ENCODE peak calls at places on chromosomes 11 and 22, in seven cellular contexts. W is AG04449, Z is PC-3, M is tibial nerve, U is brain microvascular endothelial cell, B is neural crest cell, D is adrenal gland. J is an unnamed sample.

GRCh38 chr11:22884268-22884667 is 24.0 kb upstream of the CCDC179 start:
- DNase-seq in W (no peak), Z (no peak), M (no peak), U (no peak), B (no peak), D (no peak), J (no peak)

GRCh38 chr11:3840870-3841425 is at the start of gene RHOG:
- DNase-seq in W (no peak), Z (peak; percentile 57), M (peak; percentile 60), U (no peak), B (peak; percentile 65), D (peak; percentile 78), J (peak; percentile 74)

GRCh38 chr11:46826310-46827044 is 19.6 kb downstream of the CKAP5 start:
- DNase-seq in W (no peak), Z (peak; percentile 65), M (peak; percentile 67), U (peak; percentile 68), B (peak; percentile 72), D (peak; percentile 90), J (peak; percentile 63)

GRCh38 chr22:48594016-48594756 is 1233.5 kb downstream of the BRD1 start:
- DNase-seq in W (no peak), Z (no peak), M (no peak), U (no peak), B (no peak), D (no peak), J (no peak)

GRCh38 chr11:69703711-69704507 is at the start of gene FGF19:
- DNase-seq in W (no peak), Z (peak; percentile 18), M (no peak), U (no peak), B (no peak), D (no peak), J (no peak)

GRCh38 chr11:87361891-87362290 is 324.2 kb downstream of the TMEM135 start:
- DNase-seq in W (no peak), Z (no peak), M (no peak), U (no peak), B (no peak), D (no peak), J (no peak)

GRCh38 chr11:16126361-16126760 is 230.0 kb downstream of the SOX6 start:
- DNase-seq in W (no peak), Z (no peak), M (no peak), U (peak; percentile 6), B (no peak), D (no peak), J (no peak)

GRCh38 chr11:77287615-77288273 is 13.7 kb downstream of the GDPD4 start:
- DNase-seq in W (peak; percentile 57), Z (peak; percentile 87), M (no peak), U (peak; percentile 79), B (no peak), D (no peak), J (no peak)

GRCh38 chr22:45218974-45219373 is 21.7 kb downstream of the KIAA0930 start:
- DNase-seq in W (no peak), Z (no peak), M (no peak), U (peak; percentile 17), B (no peak), D (no peak), J (no peak)

GRCh38 chr11:123364145-123364544 is 65.9 kb upstream of the GRAMD1B start:
- DNase-seq in W (no peak), Z (no peak), M (no peak), U (no peak), B (no peak), D (no peak), J (no peak)

GRCh38 chr11:16080688-16081388 is 275.5 kb downstream of the SOX6 start:
- DNase-seq in W (no peak), Z (no peak), M (no peak), U (no peak), B (no peak), D (no peak), J (no peak)

GRCh38 chr11:104665631-104666030 is 232.6 kb downstream of the CASP12 start:
- DNase-seq in W (no peak), Z (no peak), M (no peak), U (peak; percentile 23), B (no peak), D (no peak), J (no peak)

GRCh38 chr11:11980841-11981308 is 27.6 kb downstream of the DKK3 start:
- DNase-seq in W (no peak), Z (no peak), M (no peak), U (no peak), B (no peak), D (no peak), J (no peak)

GRCh38 chr11:8006349-8006977 is 19.3 kb downstream of the EIF3F start:
- DNase-seq in W (peak; percentile 21), Z (peak; percentile 82), M (no peak), U (peak; percentile 78), B (peak; percentile 56), D (peak; percentile 81), J (no peak)

GRCh38 chr11:72746821-72747220 is 5.4 kb downstream of the ARAP1 start:
- DNase-seq in W (no peak), Z (no peak), M (no peak), U (no peak), B (no peak), D (no peak), J (no peak)

GRCh38 chr11:72411623-72412532 is 22.5 kb downstream of the CLPB start:
- DNase-seq in W (no peak), Z (no peak), M (no peak), U (no peak), B (peak; percentile 21), D (peak; percentile 38), J (no peak)

GRCh38 chr11:122197055-122197987 is 81.3 kb upstream of the BLID start:
- DNase-seq in W (peak; percentile 95), Z (peak; percentile 100), M (no peak), U (peak; percentile 98), B (no peak), D (peak; percentile 67), J (no peak)

GRCh38 chr11:44047931-44048431 is at the start of gene ACCSL:
- DNase-seq in W (no peak), Z (no peak), M (no peak), U (no peak), B (no peak), D (no peak), J (no peak)

GRCh38 chr11:27201454-27202302 is 161.1 kb downstream of the BBOX1 start:
- DNase-seq in W (no peak), Z (peak; percentile 96), M (peak; percentile 79), U (peak; percentile 76), B (no peak), D (peak; percentile 97), J (peak; percentile 87)

GRCh38 chr22:24937114-24937513 is 9.4 kb downstream of the LHFPL7 start:
- DNase-seq in W (no peak), Z (peak; percentile 49), M (no peak), U (peak; percentile 44), B (peak; percentile 10), D (no peak), J (no peak)

GRCh38 chr11:70159612-70160570 is 43.2 kb upstream of the FADD start:
- DNase-seq in W (no peak), Z (peak; percentile 99), M (no peak), U (no peak), B (no peak), D (no peak), J (no peak)

GRCh38 chr11:120399312-120399711 is 63.1 kb downstream of the ARHGEF12 start:
- DNase-seq in W (no peak), Z (no peak), M (no peak), U (no peak), B (no peak), D (no peak), J (no peak)

GRCh38 chr22:44714703-44715350 is 12.8 kb downstream of the PRR5 start:
- DNase-seq in W (no peak), Z (no peak), M (no peak), U (no peak), B (no peak), D (no peak), J (no peak)

GRCh38 chr11:64998690-64999431 is 2.1 kb upstream of the BATF2 start:
- DNase-seq in W (no peak), Z (no peak), M (no peak), U (no peak), B (no peak), D (no peak), J (no peak)
- TF ChIP-seq CTCF in W (no peak), Z (no peak), M (no peak), U (no peak), B (no peak), D (no peak), J (no peak)

GRCh38 chr11:1826552-1827094 is 8.2 kb upstream of the SYT8 start:
- DNase-seq in W (peak; percentile 12), Z (peak; percentile 43), M (peak; percentile 40), U (peak; percentile 67), B (no peak), D (peak; percentile 59), J (no peak)
- TF ChIP-seq CTCF in W (peak; percentile 28), Z (peak; percentile 51), M (no peak), U (peak; percentile 67), B (no peak), D (no peak), J (no peak)

DNA sequence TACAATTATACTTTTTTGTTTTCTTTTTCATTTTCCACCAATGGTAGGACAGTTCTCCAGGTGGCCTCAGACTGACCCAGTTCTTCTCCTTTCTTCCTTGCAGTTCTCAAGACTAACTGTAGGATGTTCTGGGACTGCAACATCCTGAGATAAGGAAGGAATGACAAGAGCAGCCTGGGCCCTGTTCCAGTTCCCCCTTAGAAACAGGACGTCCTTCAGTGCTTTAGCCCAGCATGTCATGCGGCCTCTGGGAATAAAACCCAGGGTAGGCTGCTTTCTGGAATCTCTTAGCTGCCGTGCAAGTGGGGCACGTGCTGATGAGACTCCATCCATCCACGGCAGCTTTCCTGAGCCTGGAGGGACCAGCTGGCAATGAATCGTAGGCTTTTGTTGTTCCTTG is 24.0 kb upstream of the CADM1 start:
- DNase-seq in W (no peak), Z (no peak), M (no peak), U (no peak), B (no peak), D (no peak), J (no peak)
- TF ChIP-seq CTCF in W (no peak), Z (no peak), M (no peak), U (no peak), B (peak; percentile 20), D (no peak), J (no peak)

DNA sequence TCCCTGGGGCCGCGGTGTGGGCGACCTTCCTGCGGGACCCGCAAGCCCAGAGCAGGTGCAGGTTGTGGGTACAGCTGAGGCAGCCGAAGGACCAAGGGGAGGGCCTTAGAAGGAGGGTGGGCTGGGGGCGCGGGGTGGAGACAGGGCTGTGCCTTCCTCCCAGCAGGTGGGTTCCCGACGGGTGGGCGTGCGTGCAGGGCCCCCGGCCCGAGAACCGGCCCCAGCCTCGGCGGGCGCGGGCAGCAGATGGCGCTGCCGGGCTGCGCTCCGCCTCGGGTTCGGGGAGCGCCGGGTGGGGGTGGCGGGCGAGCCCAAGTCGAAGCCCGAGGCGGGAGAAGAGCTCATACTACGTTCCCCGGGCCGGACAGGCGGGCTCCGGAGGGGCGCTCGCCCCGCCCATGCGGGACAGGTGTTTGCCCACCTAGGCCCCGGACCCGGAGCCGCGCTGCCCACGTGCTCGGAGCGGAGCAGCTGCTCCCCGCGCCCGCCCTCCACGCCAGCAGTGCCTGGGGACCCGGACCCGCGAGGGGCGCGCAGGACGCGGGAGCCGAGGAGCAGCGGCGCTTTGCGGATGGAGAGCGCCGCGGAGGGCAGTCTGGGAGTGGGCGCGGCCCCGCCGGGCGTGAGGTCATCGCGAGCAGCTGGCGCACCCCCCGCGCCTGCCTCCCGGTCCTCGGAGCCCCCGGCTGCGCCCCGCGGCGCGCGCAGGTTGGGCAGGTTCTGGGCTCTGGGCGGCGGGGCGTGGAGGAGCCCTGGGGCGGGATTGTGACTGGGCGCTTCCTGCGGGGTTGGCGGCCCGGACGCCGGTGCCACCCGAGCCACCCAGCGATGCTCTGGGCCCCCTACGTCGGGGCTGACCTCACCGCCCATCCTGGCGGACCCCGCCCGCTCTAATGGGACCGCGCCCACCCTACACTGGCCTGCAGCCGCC is 25.3 kb downstream of the DUSP8 start:
- DNase-seq in W (no peak), Z (peak; percentile 60), M (no peak), U (no peak), B (peak; percentile 46), D (peak; percentile 54), J (no peak)
- TF ChIP-seq CTCF in W (peak; percentile 68), Z (peak; percentile 70), M (peak; percentile 89), U (no peak), B (peak; percentile 79), D (peak; percentile 27), J (peak; percentile 69)